ENCODE peak calls at places on chromosomes 5 and 9, in eight cellular contexts. X, W, O, R, T, G, P and K are unnamed samples.

GRCh38 chr9:137071282-137071681 is 925 bp upstream of the SAPCD2 start:
- DNase-seq in X (no peak), W (no peak), O (no peak), R (no peak), T (no peak), G (no peak), P (no peak), K (no peak)

GRCh38 chr9:34576943-34577634 is 12.4 kb downstream of the CNTFR start:
- DNase-seq in X (no peak), W (no peak), O (no peak), R (no peak), T (no peak), G (no peak), P (no peak), K (peak)

GRCh38 chr5:97089149-97089801 is 53.1 kb downstream of the LIX1 start:
- DNase-seq in X (no peak), W (no peak), O (no peak), R (no peak), T (no peak), G (no peak), P (no peak), K (no peak)

GRCh38 chr5:172144291-172144815 is 43.7 kb downstream of the STK10 start:
- DNase-seq in X (peak), W (no peak), O (peak), R (no peak), T (peak), G (no peak), P (no peak), K (no peak)

GRCh38 chr5:179530069-179530998 is 20.0 kb upstream of the RUFY1 start:
- DNase-seq in X (no peak), W (peak), O (peak), R (peak), T (no peak), G (peak), P (peak), K (no peak)

GRCh38 chr9:126986506-126986951 is 71.9 kb downstream of the RALGPS1 start:
- DNase-seq in X (no peak), W (no peak), O (no peak), R (no peak), T (no peak), G (no peak), P (no peak), K (no peak)

GRCh38 chr9:119289740-119290139 is 79.5 kb downstream of the BRINP1 start:
- DNase-seq in X (no peak), W (peak), O (no peak), R (no peak), T (no peak), G (peak), P (no peak), K (no peak)

GRCh38 chr9:3989915-3990314 is 310.0 kb downstream of the GLIS3 start:
- DNase-seq in X (no peak), W (no peak), O (no peak), R (no peak), T (no peak), G (no peak), P (no peak), K (no peak)

GRCh38 chr5:59769041-59769360 is 124.5 kb downstream of the PDE4D start:
- DNase-seq in X (no peak), W (no peak), O (no peak), R (no peak), T (no peak), G (no peak), P (no peak), K (no peak)

GRCh38 chr9:126223798-126224531 is 102.7 kb upstream of the MVB12B start:
- DNase-seq in X (no peak), W (no peak), O (no peak), R (no peak), T (no peak), G (no peak), P (peak), K (no peak)

GRCh38 chr9:117644607-117645244 is 59.5 kb upstream of the TLR4 start:
- DNase-seq in X (peak), W (peak), O (peak), R (peak), T (no peak), G (peak), P (peak), K (no peak)

GRCh38 chr5:151617383-151617840 is 26.3 kb upstream of the FAT2 start:
- DNase-seq in X (no peak), W (no peak), O (no peak), R (no peak), T (no peak), G (no peak), P (no peak), K (no peak)

GRCh38 chr9:129235041-129235930 is 57.2 kb upstream of the IER5L start:
- DNase-seq in X (no peak), W (no peak), O (no peak), R (no peak), T (no peak), G (no peak), P (no peak), K (peak)

GRCh38 chr9:97954550-97954989 is 16.6 kb upstream of the HEMGN start:
- DNase-seq in X (peak), W (peak), O (no peak), R (no peak), T (no peak), G (peak), P (no peak), K (no peak)

GRCh38 chr5:6291961-6292360 is 86.4 kb downstream of the MED10 start:
- DNase-seq in X (no peak), W (no peak), O (no peak), R (no peak), T (no peak), G (no peak), P (no peak), K (no peak)

GRCh38 chr5:32909207-32909606 is 198.1 kb downstream of the NPR3 start:
- DNase-seq in X (no peak), W (no peak), O (no peak), R (no peak), T (no peak), G (peak), P (no peak), K (no peak)

GRCh38 chr5:68269820-68270219 is 54.3 kb downstream of the PIK3R1 start:
- DNase-seq in X (no peak), W (no peak), O (no peak), R (no peak), T (no peak), G (no peak), P (no peak), K (no peak)

GRCh38 chr9:38622083-38622674 is 1.8 kb upstream of the ANKRD18A start:
- DNase-seq in X (peak), W (no peak), O (no peak), R (no peak), T (no peak), G (no peak), P (no peak), K (no peak)

GRCh38 chr5:137300411-137301240 is 198.5 kb downstream of the SPOCK1 start:
- DNase-seq in X (no peak), W (no peak), O (no peak), R (no peak), T (no peak), G (peak), P (peak), K (no peak)

GRCh38 chr5:68178579-68178978 is 37.0 kb upstream of the PIK3R1 start:
- DNase-seq in X (no peak), W (no peak), O (no peak), R (no peak), T (peak), G (peak), P (no peak), K (no peak)

GRCh38 chr5:35313296-35313695 is 83.0 kb upstream of the PRLR start:
- DNase-seq in X (no peak), W (no peak), O (no peak), R (no peak), T (no peak), G (peak), P (no peak), K (no peak)

GRCh38 chr5:61332891-61333350 is 863 bp downstream of the ZSWIM6 start:
- DNase-seq in X (peak), W (no peak), O (peak), R (no peak), T (peak), G (peak), P (peak), K (peak)

GRCh38 chr9:111372297-111372696 is 42.3 kb upstream of the OR2K2 start:
- DNase-seq in X (no peak), W (no peak), O (no peak), R (no peak), T (no peak), G (no peak), P (no peak), K (no peak)

GRCh38 chr9:21267141-21267540 is 27.3 kb upstream of the IFNA14 start:
- DNase-seq in X (no peak), W (no peak), O (no peak), R (no peak), T (no peak), G (no peak), P (no peak), K (no peak)

GRCh38 chr9:95171001-95171400 is 146.5 kb downstream of the FANCC start:
- DNase-seq in X (peak), W (no peak), O (no peak), R (no peak), T (no peak), G (peak), P (no peak), K (no peak)

GRCh38 chr5:148107608-148108007 is 43.8 kb downstream of the SPINK5 start:
- DNase-seq in X (peak), W (no peak), O (no peak), R (no peak), T (no peak), G (no peak), P (no peak), K (no peak)

GRCh38 chr5:172443441-172444109 is 10.8 kb downstream of the SH3PXD2B start:
- DNase-seq in X (peak), W (no peak), O (peak), R (no peak), T (peak), G (peak), P (peak), K (no peak)

GRCh38 chr5:72608297-72608696 is 101.1 kb upstream of the ZNF366 start:
- DNase-seq in X (no peak), W (no peak), O (peak), R (no peak), T (no peak), G (peak), P (no peak), K (no peak)

GRCh38 chr9:14111670-14112069 is 202.3 kb downstream of the NFIB start:
- DNase-seq in X (no peak), W (no peak), O (no peak), R (no peak), T (no peak), G (no peak), P (no peak), K (no peak)

GRCh38 chr5:179803651-179804598 is 2.7 kb downstream of the MGAT4B start:
- DNase-seq in X (no peak), W (no peak), O (no peak), R (no peak), T (no peak), G (no peak), P (peak), K (no peak)

GRCh38 chr9:106528158-106528557 is 334.8 kb upstream of the ZNF462 start:
- DNase-seq in X (no peak), W (no peak), O (no peak), R (no peak), T (no peak), G (no peak), P (no peak), K (no peak)

DNA sequence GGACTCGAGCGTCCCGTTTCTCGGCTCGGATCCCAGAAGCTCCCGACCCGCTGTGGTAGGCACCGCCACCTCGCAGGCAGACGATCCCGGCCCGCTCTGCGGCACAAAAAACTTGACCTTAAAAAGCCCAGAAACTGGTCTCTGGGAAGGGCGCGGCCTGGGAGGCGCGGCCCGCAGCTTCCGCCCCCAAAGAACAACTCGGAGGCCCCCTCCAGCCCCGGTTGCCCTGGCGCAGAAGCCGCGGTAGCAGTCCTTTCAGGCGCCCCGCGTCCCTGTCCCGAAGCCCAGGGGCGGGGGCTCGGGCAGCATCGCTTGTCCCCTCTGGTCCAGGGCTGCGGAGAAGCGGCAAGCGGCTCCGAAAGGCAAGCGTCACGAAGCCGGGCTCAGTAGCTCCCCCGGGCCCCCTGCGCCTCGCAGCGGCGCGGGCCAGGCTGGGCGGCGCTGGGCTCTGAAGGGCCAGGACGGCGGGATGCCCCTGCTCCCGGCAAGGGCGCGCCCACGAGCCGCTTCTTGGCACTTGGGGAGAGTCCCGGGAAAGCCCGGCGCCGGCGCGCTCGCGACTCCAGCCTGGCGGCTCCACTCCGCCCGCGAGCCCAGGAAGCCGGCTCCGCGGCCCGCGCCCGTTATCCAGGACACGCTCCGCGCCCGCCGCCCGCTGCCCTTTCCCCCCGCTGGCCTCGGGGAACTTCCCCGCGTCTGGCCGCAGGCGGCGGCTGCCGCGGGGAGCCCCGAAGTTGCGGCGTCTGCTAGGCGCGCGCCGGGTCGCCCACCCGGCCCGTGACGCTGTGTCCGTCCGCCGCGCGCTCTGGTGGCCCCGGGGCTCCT is at the start of gene GCNT4:
- DNase-seq in X (peak), W (peak), O (peak), R (peak), T (no peak), G (peak), P (no peak), K (no peak)
- TF ChIP-seq CTCF in X (no peak), W (no peak), O (no peak), R (no peak), T (no peak), G (no peak), P (no peak), K (no peak)

GRCh38 chr9:101119206-101119819 is 90.8 kb downstream of the PLPPR1 start:
- DNase-seq in X (peak), W (peak), O (peak), R (peak), T (no peak), G (no peak), P (no peak), K (no peak)
- TF ChIP-seq CTCF in X (peak), W (peak), O (peak), R (peak), T (peak), G (peak), P (no peak), K (peak)

GRCh38 chr5:38722918-38723317 is 122.9 kb upstream of the OSMR start:
- DNase-seq in X (no peak), W (no peak), O (no peak), R (no peak), T (no peak), G (no peak), P (no peak), K (no peak)

GRCh38 chr5:38725419-38725865 is 120.4 kb upstream of the OSMR start:
- DNase-seq in X (no peak), W (no peak), O (no peak), R (no peak), T (no peak), G (no peak), P (no peak), K (no peak)

GRCh38 chr5:38723423-38723822 is 122.4 kb upstream of the OSMR start:
- DNase-seq in X (no peak), W (no peak), O (no peak), R (no peak), T (no peak), G (no peak), P (no peak), K (no peak)

GRCh38 chr5:38726279-38726678 is 119.5 kb upstream of the OSMR start:
- DNase-seq in X (no peak), W (no peak), O (no peak), R (no peak), T (no peak), G (no peak), P (no peak), K (no peak)

GRCh38 chr5:38724301-38725030 is 121.3 kb upstream of the OSMR start:
- DNase-seq in X (no peak), W (no peak), O (no peak), R (no peak), T (no peak), G (peak), P (no peak), K (no peak)
- TF ChIP-seq CTCF in X (no peak), W (no peak), O (no peak), R (no peak), T (no peak), G (no peak), P (no peak), K (no peak)

GRCh38 chr9:25003686-25004085 is 458.0 kb upstream of the IZUMO3 start:
- DNase-seq in X (no peak), W (peak), O (no peak), R (no peak), T (no peak), G (no peak), P (no peak), K (no peak)
- TF ChIP-seq CTCF in X (no peak), W (peak), O (no peak), R (no peak), T (peak), G (no peak), P (no peak), K (no peak)

DNA sequence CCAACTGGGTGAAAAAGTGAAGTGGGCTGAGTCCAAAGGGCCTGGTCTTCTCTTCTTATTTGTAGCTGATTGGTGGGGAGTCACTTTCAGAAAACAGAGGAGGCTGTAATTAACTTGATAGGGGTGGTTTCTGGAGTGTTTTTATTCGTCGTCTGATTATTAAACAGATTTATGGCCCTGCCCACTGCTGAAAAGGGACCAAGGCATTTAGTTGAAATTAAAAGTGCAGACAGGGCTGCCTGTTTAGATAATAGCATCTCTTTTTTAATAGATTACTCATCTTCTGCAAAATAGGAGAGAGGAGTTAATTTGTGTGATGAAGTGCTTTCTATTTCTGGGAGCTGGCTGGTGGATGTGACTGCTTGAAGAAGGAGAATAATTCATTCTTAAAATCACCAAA is 81.0 kb upstream of the SAP30L start:
- DNase-seq in X (no peak), W (no peak), O (no peak), R (no peak), T (no peak), G (peak), P (no peak), K (no peak)
- TF ChIP-seq CTCF in X (no peak), W (no peak), O (no peak), R (no peak), T (no peak), G (no peak), P (no peak), K (no peak)

DNA sequence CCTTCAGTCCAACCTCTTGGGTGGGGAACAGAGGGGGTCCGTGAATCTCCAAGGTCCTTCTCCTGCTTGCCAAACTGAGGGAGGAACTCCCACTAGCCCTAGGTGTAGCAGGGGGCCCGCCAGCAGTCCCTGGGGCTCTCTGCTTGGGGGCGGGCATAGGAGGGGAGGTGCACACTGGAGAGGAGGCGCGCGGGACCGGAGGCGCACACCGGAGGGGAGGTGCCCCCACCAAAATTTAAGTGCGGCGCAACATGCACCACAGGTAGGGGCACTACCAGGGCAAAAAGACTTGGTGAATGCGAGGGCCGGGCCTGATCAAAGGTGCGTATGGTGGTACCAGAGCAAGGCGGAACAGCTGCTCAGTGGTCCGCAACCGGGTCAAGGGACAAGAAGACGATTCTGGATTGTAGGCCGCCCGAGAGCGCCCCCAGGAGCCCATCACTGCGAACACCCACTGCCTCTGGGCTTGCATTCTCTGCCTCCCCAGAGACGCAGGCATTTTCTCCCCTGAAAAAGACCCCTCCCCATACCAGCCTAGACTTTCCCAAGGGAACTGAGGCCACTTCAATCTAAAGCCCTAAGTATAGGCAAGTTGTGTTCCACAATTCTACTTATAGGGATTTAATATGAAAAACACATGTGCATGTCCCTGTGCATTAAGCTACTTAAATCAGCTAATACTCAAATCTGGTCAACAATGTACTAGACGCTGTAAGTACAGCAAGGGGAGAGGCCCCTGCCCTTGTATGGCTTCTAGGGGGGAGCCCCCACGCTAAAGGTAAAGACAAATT is 50.6 kb downstream of the TGFBI start:
- DNase-seq in X (no peak), W (no peak), O (no peak), R (no peak), T (no peak), G (no peak), P (no peak), K (no peak)
- TF ChIP-seq CTCF in X (no peak), W (no peak), O (no peak), R (no peak), T (no peak), G (no peak), P (no peak), K (no peak)

GRCh38 chr9:124312290-124313265 is 54.8 kb downstream of the NEK6 start:
- DNase-seq in X (no peak), W (no peak), O (no peak), R (no peak), T (no peak), G (no peak), P (no peak), K (no peak)
- TF ChIP-seq CTCF in X (no peak), W (no peak), O (no peak), R (no peak), T (no peak), G (no peak), P (no peak), K (peak)